ENCODE peak calls at places on chromosomes 1 and 21, in six cellular contexts. Z, N, A, U, O and Q are unnamed samples.

GRCh38 chr1:7325254-7325653 is 445.8 kb upstream of the VAMP3 start:
- DNase-seq in Z (no peak), N (no peak), A (no peak), U (no peak), O (no peak), Q (no peak)

GRCh38 chr1:2459757-2460156 is 16.3 kb upstream of the PLCH2 start:
- DNase-seq in Z (no peak), N (no peak), A (peak; percentile 73), U (peak; percentile 74), O (peak; percentile 45), Q (peak; percentile 23)

GRCh38 chr1:152777510-152778137 is 2.7 kb downstream of the LCE1F start:
- DNase-seq in Z (no peak), N (no peak), A (no peak), U (no peak), O (no peak), Q (no peak)

GRCh38 chr21:29649370-29649963 is 290.3 kb downstream of the GRIK1 start:
- DNase-seq in Z (no peak), N (no peak), A (no peak), U (no peak), O (no peak), Q (no peak)

GRCh38 chr1:186442651-186443114 is 18.2 kb downstream of the PDC start:
- DNase-seq in Z (no peak), N (no peak), A (peak; percentile 18), U (no peak), O (no peak), Q (no peak)

GRCh38 chr1:16153110-16153998 is 2.5 kb downstream of the EPHA2 start:
- DNase-seq in Z (no peak), N (no peak), A (no peak), U (no peak), O (no peak), Q (no peak)

GRCh38 chr1:35555601-35556477 is 1.4 kb downstream of the KIAA0319L start:
- DNase-seq in Z (no peak), N (no peak), A (peak; percentile 78), U (no peak), O (no peak), Q (no peak)

GRCh38 chr1:21638531-21639341 is 30.4 kb downstream of the RAP1GAP start:
- DNase-seq in Z (no peak), N (no peak), A (peak; percentile 73), U (peak; percentile 96), O (peak; percentile 22), Q (no peak)

GRCh38 chr1:165917166-165917565 is 89.8 kb downstream of the UCK2 start:
- DNase-seq in Z (no peak), N (no peak), A (no peak), U (no peak), O (no peak), Q (no peak)

GRCh38 chr1:89804646-89805237 is 16.1 kb upstream of the LRRC8D start:
- DNase-seq in Z (peak; percentile 80), N (peak; percentile 91), A (peak; percentile 87), U (peak; percentile 82), O (peak; percentile 72), Q (peak; percentile 78)

GRCh38 chr21:41992576-41992975 is 17.6 kb downstream of the ZBTB21 start:
- DNase-seq in Z (no peak), N (no peak), A (no peak), U (no peak), O (no peak), Q (no peak)

GRCh38 chr1:12172959-12173358 is 6.2 kb downstream of the TNFRSF1B start:
- DNase-seq in Z (no peak), N (no peak), A (no peak), U (no peak), O (no peak), Q (no peak)

GRCh38 chr1:198465201-198466144 is 75.0 kb downstream of the ATP6V1G3 start:
- DNase-seq in Z (no peak), N (no peak), A (peak; percentile 70), U (no peak), O (no peak), Q (no peak)

GRCh38 chr1:204408074-204408507 is 3.5 kb downstream of the PPP1R15B start:
- DNase-seq in Z (peak; percentile 39), N (peak; percentile 73), A (peak; percentile 74), U (peak; percentile 71), O (peak; percentile 76), Q (peak; percentile 75)

GRCh38 chr1:26281091-26281958 is 1.4 kb downstream of the SH3BGRL3 start:
- DNase-seq in Z (peak; percentile 41), N (no peak), A (no peak), U (no peak), O (no peak), Q (no peak)

GRCh38 chr1:221230605-221231004 is 351.4 kb downstream of the HLX start:
- DNase-seq in Z (no peak), N (no peak), A (peak; percentile 37), U (no peak), O (no peak), Q (no peak)

GRCh38 chr1:20487236-20487590 is 1.2 kb upstream of the CAMK2N1 start:
- DNase-seq in Z (no peak), N (no peak), A (no peak), U (no peak), O (no peak), Q (no peak)

GRCh38 chr1:45329445-45329844 is 2.8 kb downstream of the HPDL start:
- DNase-seq in Z (no peak), N (no peak), A (no peak), U (no peak), O (no peak), Q (no peak)

GRCh38 chr21:37358392-37358791 is 8.2 kb upstream of the DYRK1A start:
- DNase-seq in Z (no peak), N (no peak), A (no peak), U (no peak), O (no peak), Q (no peak)

GRCh38 chr21:35179990-35180557 is 131.0 kb upstream of the RUNX1 start:
- DNase-seq in Z (no peak), N (no peak), A (peak; percentile 94), U (no peak), O (no peak), Q (no peak)

DNA sequence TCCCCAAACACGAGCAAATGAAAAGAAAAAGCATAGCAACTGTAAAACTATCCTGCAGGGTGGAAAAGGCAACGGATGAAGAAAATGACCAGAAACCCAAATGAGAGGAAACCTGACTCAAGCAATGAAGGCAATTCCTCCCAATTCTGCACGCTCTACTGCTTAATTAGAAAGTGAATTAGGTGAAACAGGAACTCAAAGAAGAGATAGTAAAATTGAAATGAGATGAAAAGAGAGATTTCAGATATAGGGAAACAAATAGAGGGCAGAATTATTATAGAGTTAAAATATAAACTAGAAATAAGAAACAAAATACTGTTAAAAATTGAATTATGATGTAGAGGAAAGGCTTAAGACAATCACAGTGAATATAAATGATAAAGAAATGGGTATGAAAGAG is 27.5 kb upstream of the ITPKB start:
- DNase-seq in Z (no peak), N (no peak), A (no peak), U (no peak), O (no peak), Q (no peak)
- TF ChIP-seq CTCF in Z (no peak), N (no peak), A (no peak), U (no peak), O (no peak), Q (no peak)

DNA sequence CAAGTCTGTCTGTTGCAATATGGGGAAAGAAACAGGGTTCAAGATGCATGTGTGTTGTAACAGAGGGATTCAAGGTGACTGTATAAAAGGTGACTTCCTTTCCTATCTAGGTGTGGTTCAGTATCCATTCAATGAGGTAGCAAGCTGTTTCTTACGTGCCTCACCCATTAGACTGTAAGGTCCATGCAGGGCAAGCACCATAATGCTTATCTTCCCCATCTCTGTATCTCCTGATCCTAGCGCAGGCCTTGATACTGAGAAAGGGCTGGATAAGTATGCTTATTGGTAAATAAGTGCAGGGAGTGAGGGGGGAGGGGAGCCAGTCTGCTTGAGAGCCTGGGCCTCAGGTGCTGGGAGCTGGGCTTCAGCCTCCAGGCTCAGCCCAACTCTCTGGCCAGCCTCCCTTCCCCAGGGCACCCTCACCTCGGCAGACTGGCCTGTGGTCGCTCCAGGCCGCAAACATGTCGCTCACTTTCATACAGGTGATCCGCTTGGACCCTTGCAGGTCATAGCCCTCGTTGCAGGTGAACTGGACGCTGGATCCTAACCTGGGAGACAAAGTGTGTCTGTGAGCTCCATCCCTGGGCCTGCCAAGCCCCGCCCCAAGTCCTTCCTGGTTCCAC is 44.5 kb upstream of the HMGB4 start:
- DNase-seq in Z (no peak), N (no peak), A (no peak), U (no peak), O (no peak), Q (no peak)
- H3K27ac ChIP-seq in Z (no peak overlapping the region), N (no peak overlapping the region), A (no peak overlapping the region), U (no peak overlapping the region), O (no peak overlapping the region), Q (no peak overlapping the region)

GRCh38 chr1:117679868-117680267 is 74.0 kb downstream of the TENT5C start:
- DNase-seq in Z (no peak), N (no peak), A (no peak), U (no peak), O (no peak), Q (no peak)

GRCh38 chr1:117680316-117681002 is 74.6 kb downstream of the TENT5C start:
- DNase-seq in Z (no peak), N (no peak), A (no peak), U (no peak), O (no peak), Q (no peak)

GRCh38 chr1:117679299-117679698 is 73.5 kb downstream of the TENT5C start:
- DNase-seq in Z (no peak), N (no peak), A (no peak), U (no peak), O (no peak), Q (no peak)

GRCh38 chr1:117682372-117682771 is 76.5 kb downstream of the TENT5C start:
- DNase-seq in Z (no peak), N (no peak), A (no peak), U (no peak), O (peak; percentile 50), Q (peak; percentile 89)

GRCh38 chr1:117681093-117681950 is 75.5 kb downstream of the TENT5C start:
- DNase-seq in Z (no peak), N (no peak), A (no peak), U (no peak), O (no peak), Q (no peak)
- TF ChIP-seq CTCF in Z (no peak), N (no peak), A (no peak), U (no peak), O (no peak), Q (no peak)

GRCh38 chr1:42012852-42013251 is 94.1 kb upstream of the HIVEP3 start:
- DNase-seq in Z (no peak), N (peak; percentile 23), A (peak; percentile 6), U (no peak), O (no peak), Q (no peak)

GRCh38 chr1:42017730-42018129 is 99.0 kb upstream of the HIVEP3 start:
- DNase-seq in Z (no peak), N (no peak), A (no peak), U (no peak), O (no peak), Q (no peak)

GRCh38 chr1:42013881-42014470 is 95.3 kb upstream of the HIVEP3 start:
- DNase-seq in Z (no peak), N (no peak), A (no peak), U (peak; percentile 23), O (no peak), Q (no peak)

GRCh38 chr1:42017259-42017658 is 98.5 kb upstream of the HIVEP3 start:
- DNase-seq in Z (no peak), N (no peak), A (no peak), U (no peak), O (no peak), Q (no peak)

DNA sequence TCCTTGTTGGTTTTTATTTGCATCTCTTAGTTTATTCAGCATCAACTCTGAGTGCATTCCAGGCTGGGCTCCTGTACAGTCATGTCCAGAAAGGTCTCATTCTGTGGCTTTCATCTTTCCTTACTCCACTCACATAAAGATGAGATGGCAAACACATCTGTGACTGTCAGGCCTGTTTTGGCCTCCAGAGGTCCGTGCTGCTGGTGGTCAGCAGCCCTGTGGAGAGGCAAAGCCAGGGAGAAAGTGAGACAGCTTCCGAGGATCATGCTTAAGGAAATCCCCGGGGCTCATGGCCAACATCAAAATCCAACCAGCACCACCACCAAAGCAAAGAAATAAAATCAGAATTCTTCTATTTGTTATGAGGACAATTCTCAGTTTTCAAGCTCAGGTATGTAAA is 96.1 kb upstream of the HIVEP3 start:
- DNase-seq in Z (no peak), N (no peak), A (no peak), U (no peak), O (no peak), Q (no peak)
- H3K27ac ChIP-seq in Z (no peak overlapping the region), N (no peak overlapping the region), A (no peak overlapping the region), U (peak overlapping the region; percentile 33), O (no peak overlapping the region), Q (no peak overlapping the region)